ENCODE peak calls at places on chromosome 11, in five cellular contexts. P is GM12865, E is activated gamma-delta T cell treated with Interleukin-2 at 50 U/mL for 16 hours, D is NB4, V is fibroblast of lung. U is an unnamed sample.

GRCh38 chr11:65216830-65217229 is 35.1 kb downstream of the CAPN1 start:
- DNase-seq in V (no peak), D (no peak), P (no peak), E (no peak), U (no peak)

GRCh38 chr11:128707671-128708070 is 13.8 kb downstream of the FLI1 start:
- DNase-seq in V (peak), D (no peak), E (no peak), P (no peak), U (no peak)

GRCh38 chr11:46682773-46683752 is 17.4 kb downstream of the ARHGAP1 start:
- DNase-seq in E (no peak), V (peak), D (no peak), P (no peak), U (no peak)

GRCh38 chr11:119100960-119101349 is 698 bp downstream of the DPAGT1 start:
- DNase-seq in E (no peak), P (no peak), V (no peak), D (no peak), U (peak)

GRCh38 chr11:612201-612960 is 3.4 kb downstream of the IRF7 start:
- DNase-seq in D (peak), E (no peak), V (no peak), P (peak), U (peak)

GRCh38 chr11:117538731-117539130 is 211.1 kb downstream of the CEP164 start:
- DNase-seq in D (no peak), V (no peak), P (no peak), E (no peak), U (no peak)

GRCh38 chr11:113668255-113668654 is 37.9 kb downstream of the TMPRSS5 start:
- DNase-seq in P (no peak), E (no peak), V (peak), D (no peak), U (no peak)

GRCh38 chr11:99494065-99494464 is 473.3 kb downstream of the CNTN5 start:
- DNase-seq in V (no peak), P (no peak), E (no peak), D (no peak), U (no peak)

GRCh38 chr11:27059431-27059830 is 18.8 kb downstream of the BBOX1 start:
- DNase-seq in E (no peak), D (no peak), P (no peak), V (no peak), U (no peak)

GRCh38 chr11:59173080-59173963 is 1.4 kb downstream of the DTX4 start:
- DNase-seq in V (peak), P (no peak), D (peak), E (no peak), U (peak)

GRCh38 chr11:21495879-21496278 is 697.0 kb upstream of the ANO5 start:
- DNase-seq in V (no peak), D (no peak), P (no peak), E (no peak), U (no peak)

GRCh38 chr11:72781063-72781312 is 12.9 kb downstream of the STARD10 start:
- DNase-seq in D (no peak), E (no peak), V (no peak), P (no peak), U (no peak)

GRCh38 chr11:47010192-47010591 is 73.6 kb downstream of the CSTPP1 start:
- DNase-seq in E (no peak), P (no peak), V (no peak), D (no peak), U (no peak)

GRCh38 chr11:102733232-102733875 is 8.6 kb upstream of the MMP8 start:
- DNase-seq in D (peak), E (no peak), V (peak), P (peak), U (no peak)

GRCh38 chr11:72737341-72737740 is 14.9 kb downstream of the ARAP1 start:
- DNase-seq in D (no peak), P (no peak), V (no peak), E (no peak), U (no peak)

GRCh38 chr11:70505761-70506657 is 107.7 kb downstream of the CTTN start:
- DNase-seq in P (no peak), E (no peak), D (no peak), V (no peak), U (peak)

GRCh38 chr11:48004456-48004855 is 24.1 kb downstream of the PTPRJ start:
- DNase-seq in D (no peak), E (no peak), V (no peak), P (no peak), U (no peak)

GRCh38 chr11:8043756-8044155 is 37.3 kb upstream of the TUB start:
- DNase-seq in P (no peak), D (no peak), V (no peak), E (no peak), U (no peak)

GRCh38 chr11:107719062-107719461 is 7.2 kb upstream of the SLN start:
- DNase-seq in V (no peak), P (no peak), E (no peak), D (no peak), U (no peak)

GRCh38 chr11:117385906-117386305 is 58.3 kb downstream of the CEP164 start:
- DNase-seq in P (no peak), D (no peak), V (no peak), E (no peak), U (no peak)

GRCh38 chr11:73099512-73100266 is 42.4 kb downstream of the FCHSD2 start:
- DNase-seq in E (no peak), V (no peak), P (no peak), D (no peak), U (no peak)

GRCh38 chr11:62395885-62396778 is 22.7 kb upstream of the SCGB1A1 start:
- DNase-seq in D (no peak), V (no peak), E (no peak), P (no peak), U (no peak)

GRCh38 chr11:115470928-115471327 is 33.3 kb downstream of the CADM1 start:
- DNase-seq in E (no peak), D (no peak), V (no peak), P (no peak), U (no peak)

GRCh38 chr11:72553748-72554147 is 119.4 kb upstream of the CLPB start:
- DNase-seq in P (peak), V (no peak), E (no peak), D (peak), U (no peak)

GRCh38 chr11:86951706-86952105 is 3.5 kb downstream of the FZD4 start:
- DNase-seq in E (no peak), D (no peak), P (no peak), V (no peak), U (no peak)

GRCh38 chr11:77775941-77776340 is 44.6 kb downstream of the RSF1 start:
- DNase-seq in V (no peak), D (no peak), P (no peak), E (no peak), U (no peak)

GRCh38 chr11:123559418-123559817 is 95.0 kb downstream of the SCN3B start:
- DNase-seq in E (no peak), D (no peak), P (no peak), V (peak), U (no peak)

GRCh38 chr11:92397356-92397755 is 172.7 kb downstream of the FAT3 start:
- DNase-seq in V (no peak), E (no peak), D (no peak), P (no peak), U (no peak)

GRCh38 chr11:122785156-122785605 is 53.1 kb upstream of the CRTAM start:
- DNase-seq in P (no peak), E (no peak), V (no peak), D (no peak), U (no peak)

GRCh38 chr11:75328426-75329277 is 22.8 kb downstream of the ARRB1 start:
- DNase-seq in P (peak), D (peak), E (peak), V (peak), U (peak)

GRCh38 chr11:70063121-70063520 is 15.0 kb upstream of the ANO1 start:
- DNase-seq in V (no peak), E (no peak), P (no peak), D (no peak), U (no peak)

GRCh38 chr11:108199446-108200321 is 22.8 kb downstream of the NPAT start:
- DNase-seq in E (no peak), P (peak), V (peak), D (peak), U (no peak)

GRCh38 chr11:10366568-10367331 is 61.9 kb downstream of the ADM start:
- DNase-seq in V (peak), P (peak), E (peak), D (peak), U (peak)

GRCh38 chr11:83011333-83012167 is 60.1 kb downstream of the RAB30 start:
- DNase-seq in P (no peak), D (no peak), E (no peak), V (peak), U (no peak)

GRCh38 chr11:91813263-91813662 is 411.4 kb upstream of the FAT3 start:
- DNase-seq in P (no peak), D (no peak), V (no peak), E (no peak), U (no peak)

GRCh38 chr11:109249597-109249996 is 172.4 kb upstream of the C11orf87 start:
- DNase-seq in V (no peak), P (no peak), D (no peak), E (no peak), U (no peak)